ENCODE peak calls at places on chromosomes 12 and 14, in five cellular contexts. V is SK-MEL-5; J is T-helper 22 cell; D is effector memory CD4-positive, alpha-beta T cell; I is mammary epithelial cell. F is an unnamed sample.

GRCh38 chr12:82326905-82327503 is 31.2 kb downstream of the CCDC59 start:
- DNase-seq in V (peak), I (peak), J (no peak), D (no peak), F (peak)

GRCh38 chr14:35401853-35402252 is 2.7 kb downstream of the NFKBIA start:
- DNase-seq in J (no peak), V (no peak), D (no peak), I (no peak), F (no peak)

GRCh38 chr14:77044776-77045569 is 16.5 kb upstream of the IRF2BPL start:
- DNase-seq in J (no peak), D (no peak), I (no peak), V (no peak), F (no peak)

GRCh38 chr14:92039073-92039719 is 663 bp downstream of the TRIP11 start:
- DNase-seq in J (no peak), V (peak), I (peak), D (no peak), F (peak)

GRCh38 chr14:35261774-35262173 is 30.4 kb upstream of the PSMA6 start:
- DNase-seq in D (no peak), J (no peak), V (peak), I (no peak), F (peak)

GRCh38 chr14:77985235-77985634 is 184.9 kb upstream of the NRXN3 start:
- DNase-seq in V (no peak), J (no peak), I (no peak), D (no peak), F (peak)

GRCh38 chr12:123712780-123713319 is 697 bp downstream of the ATP6V0A2 start:
- DNase-seq in V (no peak), I (peak), D (no peak), J (no peak), F (no peak)

GRCh38 chr14:35213143-35213788 is 78.9 kb upstream of the PSMA6 start:
- DNase-seq in V (no peak), J (no peak), I (peak), D (no peak), F (no peak)

GRCh38 chr14:73741876-73742519 is 27.8 kb upstream of the PNMA1 start:
- DNase-seq in I (no peak), V (no peak), D (no peak), J (no peak), F (no peak)

GRCh38 chr14:89308232-89308959 is 108.6 kb downstream of the FOXN3 start:
- DNase-seq in J (no peak), V (no peak), D (no peak), I (no peak), F (peak)

GRCh38 chr14:67418368-67419174 is 6.6 kb upstream of the PLEK2 start:
- DNase-seq in J (no peak), I (peak), D (no peak), V (no peak), F (no peak)

GRCh38 chr14:25003537-25003936 is 46.4 kb downstream of the STXBP6 start:
- DNase-seq in I (peak), J (no peak), D (no peak), V (no peak), F (no peak)

GRCh38 chr14:52402812-52403526 is 88.9 kb downstream of the PTGER2 start:
- DNase-seq in D (no peak), J (no peak), V (no peak), I (peak), F (no peak)

GRCh38 chr12:53761306-53761705 is 9.5 kb upstream of the CISTR start:
- DNase-seq in J (no peak), D (no peak), I (no peak), V (no peak), F (no peak)

GRCh38 chr12:95736631-95737030 is 53.9 kb downstream of the NTN4 start:
- DNase-seq in I (no peak), V (no peak), J (no peak), D (no peak), F (no peak)

GRCh38 chr12:22105542-22105941 is 59.5 kb downstream of the CMAS start:
- DNase-seq in J (no peak), I (peak), D (no peak), V (no peak), F (no peak)

GRCh38 chr12:24966951-24967564 is 18.2 kb upstream of the BCAT1 start:
- DNase-seq in V (no peak), D (no peak), J (no peak), I (no peak), F (no peak)

GRCh38 chr12:4116251-4117111 is 157.1 kb upstream of the CCND2 start:
- DNase-seq in V (no peak), D (no peak), J (no peak), I (peak), F (no peak)

GRCh38 chr14:101009531-101009930 is 106.0 kb upstream of the RTL1 start:
- DNase-seq in J (no peak), I (no peak), V (no peak), D (no peak), F (no peak)

GRCh38 chr14:74610866-74611671 is 968 bp downstream of the LTBP2 start:
- DNase-seq in I (peak), J (no peak), D (no peak), V (no peak), F (no peak)

GRCh38 chr14:102527255-102528232 is 18.0 kb upstream of the ANKRD9 start:
- DNase-seq in V (no peak), I (peak), D (no peak), J (no peak), F (no peak)

GRCh38 chr14:73472182-73473114 is 14.1 kb upstream of the NUMB start:
- DNase-seq in V (peak), I (peak), J (no peak), D (no peak), F (peak)

GRCh38 chr14:88321692-88322504 is 1.2 kb downstream of the KCNK10 start:
- DNase-seq in V (no peak), I (no peak), D (no peak), J (no peak), F (no peak)

GRCh38 chr12:57033428-57033827 is 16.5 kb downstream of the MYO1A start:
- DNase-seq in J (no peak), V (no peak), D (no peak), I (peak), F (no peak)

GRCh38 chr12:64083285-64084210 is 138.5 kb downstream of the KICS2 start:
- DNase-seq in J (no peak), D (no peak), V (peak), I (peak), F (peak)

GRCh38 chr12:131643581-131644452 is 67.1 kb upstream of the SFSWAP start:
- DNase-seq in I (no peak), J (no peak), V (no peak), D (no peak), F (no peak)

GRCh38 chr14:54881235-54881760 is 21.3 kb downstream of the GCH1 start:
- DNase-seq in J (no peak), I (peak), D (no peak), V (no peak), F (peak)

GRCh38 chr14:95903616-95904107 is 27.0 kb downstream of the TUNAR start:
- DNase-seq in V (no peak), D (no peak), I (no peak), J (no peak), F (no peak)

F was measured in pons.